ENCODE peak calls at places on chromosomes 12 and 14, in ten cellular contexts. A is amniotic epithelial cell, M is RPMI8226, O is brain microvascular endothelial cell, W is Calu3, C is NCI-H774, Y is suprapubic skin, N is kidney epithelial cell, T is astrocyte of the hippocampus, V is fibroblast of pulmonary artery. B is an unnamed sample.
A peak's percentile ranks its signal among the peaks of the same experiment; 100 is the strongest.

GRCh38 chr12:118145113-118145797 is 9.3 kb downstream of the PEBP1 start:
- DNase-seq in N (no peak), A (no peak), V (no peak), C (no peak), M (no peak), O (no peak), Y (no peak), T (no peak), W (no peak), B (peak; percentile 19)

GRCh38 chr14:30608533-30609006 is 13.5 kb upstream of the SCFD1 start:
- DNase-seq in C (peak; percentile 68), M (no peak), V (peak; percentile 18), N (peak; percentile 55), O (peak; percentile 63), Y (no peak), T (peak; percentile 52), W (peak; percentile 64), A (peak; percentile 53), B (no peak)

GRCh38 chr12:130431176-130431575 is 93.5 kb downstream of the PIWIL1 start:
- DNase-seq in N (no peak), T (no peak), W (no peak), A (no peak), Y (peak; percentile 14), M (no peak), O (no peak), V (no peak), C (no peak), B (no peak)

GRCh38 chr12:112979281-112979680 is 962 bp downstream of the OAS2 start:
- DNase-seq in T (no peak), W (no peak), O (no peak), M (peak; percentile 33), Y (no peak), V (no peak), A (no peak), C (no peak), N (no peak), B (no peak)

GRCh38 chr12:91551927-91552326 is 369.3 kb upstream of the DCN start:
- DNase-seq in V (no peak), O (no peak), C (no peak), N (no peak), T (no peak), W (no peak), A (no peak), Y (no peak), M (peak; percentile 67), B (peak; percentile 4)

GRCh38 chr14:71720978-71721624 is 211.1 kb upstream of the RGS6 start:
- DNase-seq in C (no peak), Y (no peak), M (peak; percentile 9), O (peak; percentile 82), W (peak; percentile 64), V (peak; percentile 90), A (peak; percentile 89), T (peak; percentile 83), N (peak; percentile 5), B (peak; percentile 70)

GRCh38 chr12:114700392-114701103 is 16.6 kb upstream of the TBX3 start:
- DNase-seq in T (no peak), M (no peak), V (no peak), C (no peak), W (no peak), Y (no peak), A (no peak), N (no peak), O (no peak), B (no peak)

GRCh38 chr12:26297386-26298070 is 102.2 kb downstream of the SSPN start:
- DNase-seq in O (no peak), C (no peak), M (no peak), T (no peak), W (no peak), Y (no peak), A (peak; percentile 68), V (peak; percentile 15), N (no peak), B (no peak)

GRCh38 chr12:88703790-88704189 is 123.5 kb upstream of the KITLG start:
- DNase-seq in C (no peak), W (no peak), A (peak; percentile 45), M (no peak), N (no peak), O (peak; percentile 49), V (peak; percentile 38), Y (no peak), T (peak; percentile 16), B (no peak)

GRCh38 chr12:131084341-131085011 is 130.8 kb downstream of the ADGRD1 start:
- DNase-seq in A (no peak), M (no peak), N (no peak), T (no peak), Y (peak; percentile 49), C (no peak), O (no peak), W (no peak), V (no peak), B (no peak)

GRCh38 chr14:96751505-96751904 is 45.7 kb upstream of the VRK1 start:
- DNase-seq in W (no peak), V (no peak), Y (no peak), M (no peak), C (no peak), A (no peak), N (no peak), O (no peak), T (no peak), B (no peak)

GRCh38 chr12:96375173-96375572 is 25.1 kb downstream of the CDK17 start:
- DNase-seq in T (no peak), M (no peak), C (no peak), W (no peak), N (no peak), O (no peak), Y (no peak), V (no peak), A (no peak), B (no peak)

GRCh38 chr12:87141091-87141490 is 884.9 kb upstream of the MGAT4C start:
- DNase-seq in Y (no peak), O (no peak), A (no peak), T (no peak), C (no peak), M (no peak), N (no peak), V (no peak), W (no peak), B (no peak)

GRCh38 chr14:104785708-104786080 is 9.9 kb downstream of the AKT1 start:
- DNase-seq in C (no peak), M (no peak), V (no peak), W (no peak), T (no peak), A (no peak), N (no peak), Y (no peak), O (no peak), B (no peak)

GRCh38 chr12:132216354-132216987 is 72.2 kb downstream of the NOC4L start:
- DNase-seq in V (no peak), W (no peak), M (no peak), Y (no peak), O (no peak), C (no peak), A (no peak), N (no peak), T (no peak), B (no peak)

GRCh38 chr14:105617201-105617777 is 90.9 kb downstream of the TMEM121 start:
- DNase-seq in W (no peak), C (no peak), A (no peak), N (no peak), Y (no peak), T (no peak), O (no peak), M (no peak), V (no peak), B (no peak)

GRCh38 chr14:50083467-50084337 is 32.7 kb downstream of the VCPKMT start:
- DNase-seq in V (no peak), T (peak; percentile 22), W (no peak), Y (no peak), O (no peak), C (no peak), N (no peak), A (peak; percentile 11), M (no peak), B (no peak)

GRCh38 chr14:21066882-21067502 is 3.1 kb upstream of the ARHGEF40 start:
- DNase-seq in Y (no peak), A (no peak), M (peak; percentile 28), N (no peak), C (no peak), V (no peak), W (no peak), O (no peak), T (no peak), B (peak; percentile 34)

GRCh38 chr14:104442611-104443390 is 136.8 kb upstream of the C14orf180 start:
- DNase-seq in M (no peak), T (no peak), Y (peak; percentile 47), W (no peak), O (no peak), V (no peak), C (no peak), N (no peak), A (no peak), B (no peak)

GRCh38 chr14:29216774-29217232 is 450.2 kb downstream of the FOXG1 start:
- DNase-seq in W (no peak), N (no peak), A (no peak), V (no peak), O (no peak), C (no peak), M (peak; percentile 3), T (peak; percentile 67), Y (no peak), B (no peak)

GRCh38 chr12:107844312-107844921 is 69.9 kb downstream of the ASCL4 start:
- DNase-seq in T (peak; percentile 34), W (no peak), Y (no peak), A (no peak), V (peak; percentile 1), C (no peak), O (no peak), N (no peak), M (no peak), B (no peak)

GRCh38 chr12:116319316-116319715 is 41.8 kb upstream of the MED13L start:
- DNase-seq in A (no peak), M (no peak), Y (no peak), V (peak; percentile 15), N (no peak), O (no peak), W (no peak), T (no peak), C (no peak), B (peak; percentile 71)

GRCh38 chr14:66596241-66596985 is 88.5 kb downstream of the GPHN start:
- DNase-seq in N (no peak), W (no peak), T (no peak), C (no peak), Y (no peak), V (no peak), A (no peak), O (no peak), M (no peak), B (no peak)

GRCh38 chr12:112616469-112617190 is 174.9 kb upstream of the RPH3A start:
- DNase-seq in A (no peak), T (no peak), N (no peak), V (no peak), M (no peak), Y (no peak), C (no peak), O (no peak), W (no peak), B (no peak)

GRCh38 chr12:47082283-47082962 is 2.7 kb upstream of the AMIGO2 start:
- DNase-seq in O (no peak), W (no peak), M (no peak), Y (no peak), A (no peak), V (no peak), T (no peak), N (no peak), C (no peak), B (peak; percentile 25)

GRCh38 chr12:97501422-97501821 is 38.8 kb downstream of the RMST start:
- DNase-seq in Y (no peak), M (no peak), T (no peak), A (no peak), N (no peak), V (no peak), W (no peak), O (no peak), C (peak; percentile 59), B (no peak)